ENCODE peak calls at places on chromosomes 13 and 19, in six cellular contexts. E, B, M, O, G and X are unnamed samples.

GRCh38 chr19:50181121-50181520 is 18.0 kb upstream of the IZUMO2 start:
- DNase-seq in E (no peak), B (no peak), M (no peak), O (no peak), G (no peak), X (no peak)

GRCh38 chr19:7881910-7882309 is 6.4 kb upstream of the LRRC8E start:
- DNase-seq in E (no peak), B (no peak), M (no peak), O (no peak), G (no peak), X (no peak)

GRCh38 chr19:1468274-1469199 is 10.5 kb downstream of the C19orf25 start:
- DNase-seq in E (no peak), B (peak), M (no peak), O (no peak), G (peak), X (peak)

GRCh38 chr19:55641376-55642152 is 762 bp downstream of the ZNF580 start:
- DNase-seq in E (no peak), B (peak), M (no peak), O (peak), G (peak), X (no peak)

GRCh38 chr13:44734204-44734707 is 158.1 kb upstream of the TSC22D1 start:
- DNase-seq in E (no peak), B (peak), M (peak), O (no peak), G (peak), X (no peak)

GRCh38 chr13:105159794-105160193 is 1375.7 kb downstream of the EFNB2 start:
- DNase-seq in E (no peak), B (no peak), M (no peak), O (no peak), G (no peak), X (no peak)

GRCh38 chr13:110524484-110525254 is 36.9 kb downstream of the RAB20 start:
- DNase-seq in E (peak), B (peak), M (peak), O (no peak), G (peak), X (peak)

GRCh38 chr13:23628250-23628649 is 58.0 kb downstream of the TNFRSF19 start:
- DNase-seq in E (no peak), B (no peak), M (no peak), O (peak), G (no peak), X (no peak)

GRCh38 chr19:44587863-44588752 is 25.3 kb upstream of the IGSF23 start:
- DNase-seq in E (no peak), B (no peak), M (no peak), O (no peak), G (peak), X (no peak)

GRCh38 chr13:99307648-99308339 is 595 bp upstream of the GPR183 start:
- DNase-seq in E (peak), B (no peak), M (peak), O (no peak), G (peak), X (no peak)

GRCh38 chr13:36355632-36356031 is 9.4 kb upstream of the SPART start:
- DNase-seq in E (no peak), B (no peak), M (no peak), O (no peak), G (no peak), X (no peak)

GRCh38 chr19:19866599-19867248 is 1.0 kb downstream of the ZNF253 start:
- DNase-seq in E (no peak), B (no peak), M (no peak), O (peak), G (peak), X (no peak)

GRCh38 chr19:54192972-54193371 is 1.9 kb downstream of the TSEN34 start:
- DNase-seq in E (no peak), B (peak), M (no peak), O (no peak), G (no peak), X (no peak)

GRCh38 chr13:112583592-112584277 is 4.2 kb downstream of the TUBGCP3 start:
- DNase-seq in E (no peak), B (no peak), M (no peak), O (no peak), G (no peak), X (no peak)

GRCh38 chr19:55563261-55563690 is 17.4 kb downstream of the ZNF579 start:
- DNase-seq in E (no peak), B (no peak), M (no peak), O (no peak), G (no peak), X (no peak)

GRCh38 chr13:65535360-65535759 is 1694.8 kb downstream of the PCDH9 start:
- DNase-seq in E (no peak), B (no peak), M (no peak), O (no peak), G (no peak), X (no peak)

GRCh38 chr13:113599396-113599795 is 14.8 kb downstream of the TFDP1 start:
- DNase-seq in E (peak), B (peak), M (peak), O (no peak), G (no peak), X (peak)

GRCh38 chr19:15378529-15379082 is 981 bp downstream of the AKAP8 start:
- DNase-seq in E (no peak), B (peak), M (peak), O (peak), G (peak), X (peak)

GRCh38 chr19:6238643-6239281 is 41.0 kb downstream of the MLLT1 start:
- DNase-seq in E (no peak), B (peak), M (peak), O (no peak), G (peak), X (no peak)

GRCh38 chr13:75795274-75795673 is 159.1 kb downstream of the LMO7 start:
- DNase-seq in E (no peak), B (no peak), M (no peak), O (no peak), G (no peak), X (no peak)

GRCh38 chr19:45498411-45499195 is at the start of gene PPM1N:
- DNase-seq in E (no peak), B (peak), M (no peak), O (peak), G (no peak), X (no peak)

GRCh38 chr13:75685239-75685697 is 49.1 kb downstream of the LMO7 start:
- DNase-seq in E (no peak), B (no peak), M (no peak), O (peak), G (peak), X (no peak)

GRCh38 chr19:47663911-47664771 is 49.1 kb upstream of the EHD2 start:
- DNase-seq in E (peak), B (no peak), M (peak), O (no peak), G (peak), X (peak)

GRCh38 chr13:24348797-24349515 is 39.6 kb downstream of the C1QTNF9 start:
- DNase-seq in E (no peak), B (no peak), M (peak), O (no peak), G (peak), X (peak)

GRCh38 chr13:32068255-32068654 is 36.7 kb downstream of the FRY start:
- DNase-seq in E (no peak), B (no peak), M (no peak), O (no peak), G (no peak), X (no peak)

DNA sequence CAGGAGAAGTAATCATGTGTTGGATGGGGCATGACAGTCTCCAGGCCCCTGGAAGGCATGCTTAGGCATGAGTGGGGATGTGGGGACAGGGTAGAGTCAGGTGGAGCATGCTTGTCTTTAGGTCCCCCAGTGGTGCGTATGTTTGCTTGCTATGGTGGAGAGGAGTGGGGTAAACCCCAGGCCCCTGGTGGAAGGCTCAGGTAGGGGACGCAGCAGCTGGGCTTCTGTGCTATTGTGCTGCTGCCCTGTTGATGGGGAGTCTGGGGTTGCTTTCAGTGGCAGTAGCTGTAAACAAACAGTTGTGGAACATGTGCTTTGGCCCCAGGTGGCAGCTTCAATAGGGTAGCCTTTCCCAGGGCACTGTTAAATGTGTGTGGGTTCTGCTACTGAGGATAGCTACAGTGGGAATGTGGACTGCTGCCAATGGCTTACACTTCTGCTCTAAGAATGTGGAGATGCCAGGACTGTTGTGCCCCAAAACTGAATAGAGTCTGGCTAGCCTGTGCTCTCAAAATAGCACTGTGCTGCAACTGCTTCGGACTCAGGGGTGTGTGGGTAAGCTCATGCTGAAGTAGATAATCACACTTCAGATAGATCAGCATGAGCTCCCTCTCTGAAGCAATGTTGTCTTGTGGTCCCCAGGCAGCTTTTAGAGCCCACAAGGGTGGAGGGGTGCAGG is 1257.3 kb downstream of the DIAPH3 start:
- DNase-seq in E (no peak), B (no peak), M (no peak), O (no peak), G (no peak), X (no peak)
- TF ChIP-seq CTCF in E (no peak), B (no peak), M (no peak), O (no peak), G (no peak), X (no peak)

GRCh38 chr13:51252954-51253531 is 30.8 kb downstream of the FAM124A start:
- DNase-seq in E (no peak), B (no peak), M (no peak), O (no peak), G (no peak), X (no peak)
- H3K27ac ChIP-seq in E (no peak), B (no peak), M (no peak), O (no peak), G (no peak), X (no peak)

GRCh38 chr19:33300016-33300981 is 2.0 kb downstream of the CEBPA start:
- DNase-seq in E (no peak), B (no peak), M (no peak), O (no peak), G (no peak), X (peak)

GRCh38 chr19:33302974-33303790 is 848 bp upstream of the CEBPA start:
- DNase-seq in E (no peak), B (peak), M (peak), O (peak), G (peak), X (peak)

GRCh38 chr19:33301900-33302174 is 497 bp downstream of the CEBPA start:
- DNase-seq in E (no peak), B (no peak), M (no peak), O (peak), G (no peak), X (no peak)

GRCh38 chr19:33302175-33302973 is at the start of gene CEBPA:
- DNase-seq in E (peak), B (peak), M (peak), O (peak), G (peak), X (peak)

DNA sequence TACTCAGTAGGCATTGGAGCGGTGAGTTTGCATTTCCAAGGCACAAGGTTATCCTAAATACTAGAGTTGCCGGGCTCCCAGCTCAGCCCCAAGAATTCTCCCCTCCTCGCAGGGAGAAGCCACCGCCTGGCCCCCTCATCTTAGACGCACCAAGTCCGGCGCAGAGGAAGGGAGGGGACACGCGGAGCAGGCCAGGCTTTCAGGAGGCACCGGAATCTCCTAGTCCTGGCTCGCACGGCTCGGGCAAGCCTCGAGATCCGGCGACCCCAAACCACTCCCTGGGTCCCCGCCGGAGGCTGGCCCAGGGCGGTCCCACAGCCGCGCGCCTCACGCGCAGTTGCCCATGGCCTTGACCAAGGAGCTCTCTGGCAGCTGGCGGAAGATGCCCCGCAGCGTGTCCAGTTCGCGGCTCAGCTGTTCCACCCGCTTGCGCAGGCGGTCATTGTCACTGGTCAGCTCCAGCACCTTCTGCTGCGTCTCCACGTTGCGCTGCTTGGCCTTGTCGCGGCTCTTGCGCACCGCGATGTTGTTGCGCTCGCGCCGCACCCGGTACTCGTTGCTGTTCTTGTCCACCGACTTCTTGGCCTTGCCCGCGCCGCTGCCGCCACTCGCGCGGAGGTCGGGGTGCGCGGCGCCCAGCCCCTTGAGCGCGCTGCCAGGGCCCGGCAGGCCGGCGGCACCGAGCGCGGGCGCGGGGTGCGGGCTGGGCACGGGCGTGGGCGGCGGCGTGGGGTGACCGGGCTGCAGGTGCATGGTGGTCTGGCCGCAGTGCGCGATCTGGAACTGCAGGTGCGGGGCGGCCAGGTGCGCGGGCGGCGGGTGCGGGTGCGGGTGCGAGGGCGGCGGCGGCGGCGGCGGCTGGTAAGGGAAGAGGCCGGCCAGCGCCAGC is 1.1 kb downstream of the CEBPA start:
- DNase-seq in E (no peak), B (peak), M (no peak), O (peak), G (no peak), X (peak)
- H3K4me3 ChIP-seq in E (peak), B (peak), M (peak), O (peak), G (peak), X (peak)

GRCh38 chr19:13797058-13797440 is 1.8 kb downstream of the ZSWIM4 start:
- DNase-seq in E (no peak), B (no peak), M (no peak), O (no peak), G (no peak), X (no peak)
- TF ChIP-seq CTCF in E (no peak), B (no peak), M (no peak), O (no peak), G (no peak), X (no peak)

GRCh38 chr19:3366761-3367571 is 583 bp downstream of the NFIC start:
- DNase-seq in E (peak), B (peak), M (peak), O (no peak), G (peak), X (peak)
- H3K27ac ChIP-seq in E (peak), B (peak), M (peak), O (no peak), G (peak), X (peak)